ENCODE peak calls at places on chromosomes 2 and 18, in seven cellular contexts. U, X, G, T, A, I and S are unnamed samples.
A peak's percentile ranks its signal among the peaks of the same experiment; 100 is the strongest.

GRCh38 chr2:11389551-11390528 is 45.4 kb upstream of the ROCK2 start:
- DNase-seq in U (no peak), X (no peak), G (no peak), A (no peak), I (peak; percentile 80), T (no peak), S (no peak)

GRCh38 chr2:96860065-96861029 is 2.5 kb upstream of the ANKRD39 start:
- DNase-seq in A (no peak), U (peak; percentile 60), G (no peak), T (no peak), X (no peak), I (no peak), S (no peak)

GRCh38 chr2:143617803-143618415 is 488.7 kb downstream of the ARHGAP15 start:
- DNase-seq in I (no peak), X (no peak), U (no peak), G (no peak), A (no peak), T (no peak), S (no peak)

GRCh38 chr2:38214209-38214717 is 138.3 kb upstream of the CYP1B1 start:
- DNase-seq in T (no peak), G (no peak), A (no peak), U (no peak), X (no peak), I (no peak), S (no peak)

GRCh38 chr2:229714080-229714735 is at the start of gene DNER:
- DNase-seq in U (no peak), I (peak; percentile 38), T (no peak), A (no peak), G (no peak), X (peak; percentile 16), S (no peak)

GRCh38 chr2:202588647-202589581 is 45.9 kb upstream of the FAM117B start:
- DNase-seq in G (peak; percentile 78), I (peak; percentile 79), T (no peak), A (peak; percentile 41), U (peak; percentile 80), X (peak; percentile 40), S (no peak)

GRCh38 chr18:22640281-22640842 is 222.6 kb upstream of the CTAGE1 start:
- DNase-seq in X (no peak), A (no peak), G (no peak), U (no peak), I (peak; percentile 17), T (no peak), S (no peak)

GRCh38 chr2:97891611-97892010 is 104.1 kb downstream of the TMEM131 start:
- DNase-seq in U (no peak), G (no peak), I (no peak), T (no peak), X (no peak), A (no peak), S (no peak)